ENCODE peak calls at places on chromosomes 7 and 10, in eight cellular contexts. B is substantia nigra; H is activated CD8-positive, alpha-beta T cell treated with anti-CD3 and anti-CD28 coated beads for 36 hours; J is lower lobe of right lung; P is HT-29; A is GM19239; T is HL-60; D is nucleus accumbens. E is an unnamed sample.
A peak's percentile ranks its signal among the peaks of the same experiment; 100 is the strongest.

GRCh38 chr7:74372511-74373111 is 81.1 kb upstream of the GTF2IRD1 start:
- DNase-seq in B (peak; percentile 60), D (peak; percentile 62), P (no peak), H (no peak), T (peak; percentile 14), J (no peak), A (no peak), E (peak; percentile 67)

GRCh38 chr10:59283456-59284082 is 78.8 kb downstream of the FAM13C start:
- DNase-seq in J (no peak), T (no peak), P (no peak), B (no peak), A (no peak), D (no peak), H (no peak), E (no peak)

GRCh38 chr10:133159611-133159949 is 439 bp upstream of the KNDC1 start:
- DNase-seq in D (no peak), T (no peak), P (no peak), B (no peak), J (no peak), A (no peak), H (no peak), E (no peak)

GRCh38 chr10:76025124-76025477 is 593.7 kb downstream of the LRMDA start:
- DNase-seq in A (no peak), B (no peak), P (no peak), D (no peak), J (no peak), H (no peak), T (no peak), E (no peak)

GRCh38 chr7:101746311-101746710 is 71.1 kb upstream of the CUX1 start:
- DNase-seq in P (no peak), H (no peak), T (peak; percentile 30), A (no peak), D (no peak), J (no peak), B (no peak), E (no peak)

GRCh38 chr7:2013381-2014311 is 219.1 kb downstream of the MAD1L1 start:
- DNase-seq in A (no peak), J (peak; percentile 35), P (no peak), H (no peak), B (no peak), T (no peak), D (no peak), E (peak; percentile 25)

GRCh38 chr10:102492983-102493382 is 9.5 kb downstream of the ACTR1A start:
- DNase-seq in B (no peak), P (no peak), D (no peak), T (no peak), J (no peak), H (no peak), A (no peak), E (no peak)

GRCh38 chr7:93883917-93884345 is 6.6 kb downstream of the TFPI2 start:
- DNase-seq in A (no peak), D (no peak), T (no peak), P (no peak), J (no peak), H (no peak), B (no peak), E (no peak)

GRCh38 chr7:136890379-136890778 is 21.9 kb downstream of the CHRM2 start:
- DNase-seq in B (no peak), A (no peak), P (no peak), J (no peak), D (no peak), H (no peak), T (no peak), E (no peak)

GRCh38 chr10:70664702-70665195 is 7.6 kb upstream of the ADAMTS14 start:
- DNase-seq in D (peak; percentile 75), A (no peak), J (no peak), H (no peak), B (peak; percentile 68), T (no peak), P (no peak), E (no peak)

GRCh38 chr7:5610500-5611186 is 170.8 kb downstream of the RNF216 start:
- DNase-seq in J (no peak), B (no peak), T (no peak), A (no peak), H (no peak), D (no peak), P (no peak), E (no peak)

GRCh38 chr7:113392841-113393540 is 274.6 kb upstream of the SMIM30 start:
- DNase-seq in B (no peak), D (no peak), J (no peak), A (no peak), P (no peak), T (no peak), H (no peak), E (no peak)

GRCh38 chr10:129942391-129942790 is 21.7 kb downstream of the EBF3 start:
- DNase-seq in A (no peak), D (no peak), H (no peak), P (no peak), J (no peak), B (no peak), T (no peak), E (no peak)

GRCh38 chr7:134926396-134926795 is 59.9 kb upstream of the AGBL3 start:
- DNase-seq in H (no peak), D (no peak), T (no peak), A (no peak), P (no peak), B (no peak), J (no peak), E (no peak)

GRCh38 chr7:135855836-135856235 is 107.2 kb upstream of the FAM180A start:
- DNase-seq in A (no peak), H (no peak), B (no peak), P (no peak), D (no peak), T (no peak), J (no peak), E (no peak)

GRCh38 chr7:150990416-150991186 is at the start of gene NOS3:
- DNase-seq in B (no peak), J (no peak), H (no peak), A (no peak), T (no peak), D (no peak), P (no peak), E (no peak)

GRCh38 chr10:27256790-27257189 is 16.2 kb upstream of the ACBD5 start:
- DNase-seq in B (no peak), P (no peak), A (no peak), D (no peak), T (no peak), J (no peak), H (no peak), E (no peak)

GRCh38 chr7:98286093-98286525 is 4.6 kb downstream of the BRI3 start:
- DNase-seq in B (no peak), A (no peak), H (no peak), J (peak; percentile 80), D (no peak), P (peak; percentile 41), T (peak; percentile 51), E (peak; percentile 77)

GRCh38 chr10:48466611-48467240 is 138.1 kb downstream of the ARHGAP22 start:
- DNase-seq in J (no peak), B (no peak), A (no peak), T (no peak), D (no peak), H (no peak), P (no peak), E (no peak)

GRCh38 chr7:23426876-23427275 is 43.4 kb downstream of the IGF2BP3 start:
- DNase-seq in J (no peak), T (no peak), D (no peak), P (no peak), B (no peak), H (no peak), A (no peak), E (no peak)

GRCh38 chr10:113087082-113088029 is 137.3 kb downstream of the TCF7L2 start:
- DNase-seq in B (no peak), T (peak; percentile 17), P (peak; percentile 94), D (no peak), H (peak; percentile 14), J (peak; percentile 75), A (no peak), E (no peak)

GRCh38 chr10:42645103-42645502 is 6.7 kb upstream of the ZNF33B start:
- DNase-seq in H (no peak), J (no peak), B (no peak), P (peak; percentile 43), D (no peak), A (no peak), T (no peak), E (no peak)

GRCh38 chr10:47354162-47354561 is 6.0 kb downstream of the RBP3 start:
- DNase-seq in H (no peak), T (no peak), A (no peak), J (no peak), P (peak; percentile 59), D (no peak), B (no peak), E (no peak)

GRCh38 chr10:70132098-70133029 is at the start of gene AIFM2:
- DNase-seq in P (peak; percentile 79), D (peak; percentile 6), T (no peak), J (peak; percentile 90), B (no peak), A (peak; percentile 76), H (peak; percentile 55), E (peak; percentile 89)

GRCh38 chr10:26486304-26486703 is 48.2 kb downstream of the APBB1IP start:
- DNase-seq in D (no peak), J (no peak), T (no peak), A (no peak), B (no peak), P (no peak), H (no peak), E (no peak)

GRCh38 chr10:90865400-90865799 is 6.4 kb upstream of the RPP30 start:
- DNase-seq in J (no peak), H (no peak), D (no peak), A (no peak), T (no peak), P (no peak), B (no peak), E (no peak)

GRCh38 chr10:75695994-75696393 is 264.6 kb downstream of the LRMDA start:
- DNase-seq in D (no peak), H (no peak), J (no peak), P (no peak), A (no peak), T (no peak), B (no peak), E (no peak)

GRCh38 chr10:18224626-18225445 is 84.6 kb downstream of the CACNB2 start:
- DNase-seq in P (no peak), B (no peak), J (no peak), T (no peak), A (no peak), D (no peak), H (no peak), E (no peak)

GRCh38 chr7:73622909-73623797 is 1.2 kb downstream of the MLXIPL start:
- DNase-seq in P (no peak), D (no peak), B (no peak), A (no peak), J (peak; percentile 55), T (peak; percentile 12), H (peak; percentile 21), E (peak; percentile 73)

GRCh38 chr7:140719711-140720110 is 23.2 kb downstream of the NDUFB2 start:
- DNase-seq in D (no peak), B (no peak), P (no peak), T (peak; percentile 49), J (no peak), H (no peak), A (no peak), E (no peak)

GRCh38 chr10:80413152-80413996 is 5.0 kb downstream of the PRXL2A start:
- DNase-seq in T (no peak), P (no peak), B (no peak), H (peak; percentile 16), J (no peak), D (no peak), A (no peak), E (peak; percentile 41)

GRCh38 chr7:27071622-27072390 is 24.0 kb downstream of the HOXA1 start:
- DNase-seq in D (no peak), B (no peak), J (no peak), T (peak; percentile 60), A (no peak), H (no peak), P (no peak), E (no peak)

E was measured in left ventricle myocardium superior.